ENCODE peak calls at places on chromosomes 4 and X, in nine cellular contexts. G is bronchial epithelial cell, I is brain microvascular endothelial cell, S is heart left ventricle, E is ascending aorta, X is endothelial cell, Q is body of pancreas, L is A549, Y is suprapubic skin. J is an unnamed sample.

GRCh38 chr4:56908206-56909082 is 744 bp downstream of the REST start:
- DNase-seq in G (peak), I (peak), S (peak), E (no peak), X (peak), Q (peak), L (peak), Y (peak), J (no peak)

GRCh38 chrX:275967-276587 is 5.1 kb upstream of the PLCXD1 start:
- DNase-seq in G (peak), I (no peak), S (peak), E (peak), X (peak), Q (peak), L (peak), Y (peak), J (no peak)

GRCh38 chr4:59094505-59094904 is 1984.3 kb upstream of the IGFBP7 start:
- DNase-seq in G (no peak), I (no peak), S (no peak), E (no peak), X (no peak), Q (no peak), L (no peak), Y (no peak), J (no peak)

GRCh38 chr4:11230888-11231287 is 197.8 kb downstream of the HS3ST1 start:
- DNase-seq in G (no peak), I (no peak), S (no peak), E (no peak), X (no peak), Q (no peak), L (no peak), Y (no peak), J (no peak)

GRCh38 chrX:153494541-153495361 is at the start of gene BGN:
- DNase-seq in G (no peak), I (no peak), S (peak), E (no peak), X (peak), Q (no peak), L (no peak), Y (no peak), J (no peak)

GRCh38 chr4:22389240-22389871 is 126.5 kb downstream of the ADGRA3 start:
- DNase-seq in G (peak), I (peak), S (peak), E (no peak), X (peak), Q (peak), L (peak), Y (no peak), J (peak)

GRCh38 chr4:181957088-181957487 is 286.1 kb upstream of the TENM3 start:
- DNase-seq in G (peak), I (peak), S (no peak), E (no peak), X (no peak), Q (peak), L (no peak), Y (no peak), J (peak)

GRCh38 chr4:16293205-16293860 is 67.1 kb upstream of the TAPT1 start:
- DNase-seq in G (no peak), I (no peak), S (no peak), E (no peak), X (no peak), Q (no peak), L (no peak), Y (no peak), J (no peak)

GRCh38 chr4:58776627-58777026 is 1666.4 kb upstream of the IGFBP7 start:
- DNase-seq in G (peak), I (peak), S (no peak), E (no peak), X (no peak), Q (no peak), L (peak), Y (no peak), J (no peak)

GRCh38 chrX:46408553-46409407 is 136.4 kb downstream of the ZNF674 start:
- DNase-seq in G (peak), I (peak), S (peak), E (no peak), X (peak), Q (peak), L (peak), Y (peak), J (peak)

GRCh38 chr4:133130171-133130570 is 18.9 kb upstream of the PCDH10 start:
- DNase-seq in G (no peak), I (peak), S (no peak), E (no peak), X (no peak), Q (no peak), L (no peak), Y (no peak), J (no peak)

GRCh38 chrX:2626750-2627149 is 64.3 kb upstream of the CD99 start:
- DNase-seq in G (no peak), I (no peak), S (no peak), E (no peak), X (no peak), Q (no peak), L (no peak), Y (no peak), J (no peak)

GRCh38 chrX:136450050-136450830 is 37.5 kb upstream of the BRS3 start:
- DNase-seq in G (peak), I (no peak), S (no peak), E (no peak), X (no peak), Q (no peak), L (peak), Y (no peak), J (no peak)

GRCh38 chr4:185811509-185812364 is at the start of gene SORBS2:
- DNase-seq in G (peak), I (peak), S (peak), E (no peak), X (no peak), Q (peak), L (no peak), Y (no peak), J (no peak)

GRCh38 chr4:88497859-88498409 is 25.6 kb downstream of the PYURF start:
- DNase-seq in G (no peak), I (no peak), S (no peak), E (no peak), X (no peak), Q (no peak), L (no peak), Y (no peak), J (no peak)

GRCh38 chr4:99722006-99722405 is 64.4 kb upstream of the C4orf54 start:
- DNase-seq in G (peak), I (no peak), S (no peak), E (no peak), X (no peak), Q (no peak), L (no peak), Y (no peak), J (no peak)

GRCh38 chr4:8675383-8675782 is 82.8 kb downstream of the CPZ start:
- DNase-seq in G (no peak), I (peak), S (no peak), E (no peak), X (peak), Q (no peak), L (peak), Y (no peak), J (no peak)

GRCh38 chr4:54897590-54897989 is 227.8 kb downstream of the KDR start:
- DNase-seq in G (no peak), I (peak), S (no peak), E (no peak), X (no peak), Q (no peak), L (no peak), Y (no peak), J (no peak)

GRCh38 chrX:1412551-1413161 is 20.7 kb upstream of the SLC25A6 start:
- DNase-seq in G (no peak), I (no peak), S (no peak), E (no peak), X (no peak), Q (no peak), L (no peak), Y (peak), J (no peak)

GRCh38 chrX:63430026-63430425 is 78.9 kb upstream of the SPIN4 start:
- DNase-seq in G (no peak), I (no peak), S (no peak), E (no peak), X (no peak), Q (no peak), L (no peak), Y (no peak), J (no peak)
- TF ChIP-seq CTCF in G (no peak), I (no peak), S (no peak), E (no peak), X (no peak), Q (no peak), L (no peak), Y (no peak), J (no peak)

DNA sequence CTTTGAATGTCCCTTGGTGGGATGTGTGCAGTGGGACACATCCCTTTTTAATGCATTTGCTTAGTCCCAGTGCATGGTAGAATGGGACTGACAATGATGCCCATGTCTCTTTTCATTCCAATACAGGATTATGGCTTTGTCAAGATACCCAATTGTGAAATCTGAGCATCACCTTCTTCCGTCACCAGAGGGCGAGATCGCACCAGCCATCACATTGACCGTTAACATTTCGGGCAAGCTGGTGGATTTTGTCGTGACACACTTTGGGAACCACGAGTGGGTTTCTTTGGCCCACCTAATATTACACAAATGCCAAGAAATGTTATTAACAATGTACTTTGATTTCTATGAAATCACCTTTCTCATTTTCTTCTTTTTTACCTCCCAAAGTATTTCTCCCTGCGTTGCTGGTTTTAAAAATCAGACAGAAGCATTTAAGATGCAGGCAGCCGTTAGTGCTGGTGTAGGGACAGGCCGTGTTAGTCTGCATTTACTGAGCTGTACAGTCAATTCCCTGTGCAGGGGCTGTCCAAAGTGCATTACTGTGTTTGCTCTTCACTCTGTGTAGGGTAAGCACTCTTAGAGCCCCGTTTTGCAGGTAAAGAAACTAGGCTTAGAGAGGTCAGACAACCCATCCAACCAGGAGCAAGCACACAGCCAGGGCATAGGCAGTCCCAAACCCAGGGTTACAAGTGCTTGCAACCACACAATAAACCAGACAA is 46.5 kb downstream of the CWH43 start:
- DNase-seq in G (peak), I (peak), S (no peak), E (no peak), X (no peak), Q (no peak), L (peak), Y (no peak), J (no peak)
- TF ChIP-seq CTCF in G (peak), I (peak), S (peak), E (no peak), X (no peak), Q (peak), L (peak), Y (no peak), J (peak)

GRCh38 chrX:143336261-143336660 is 181.0 kb downstream of the SPANXN3 start:
- DNase-seq in G (no peak), I (no peak), S (no peak), E (no peak), X (no peak), Q (no peak), L (no peak), Y (no peak), J (no peak)

DNA sequence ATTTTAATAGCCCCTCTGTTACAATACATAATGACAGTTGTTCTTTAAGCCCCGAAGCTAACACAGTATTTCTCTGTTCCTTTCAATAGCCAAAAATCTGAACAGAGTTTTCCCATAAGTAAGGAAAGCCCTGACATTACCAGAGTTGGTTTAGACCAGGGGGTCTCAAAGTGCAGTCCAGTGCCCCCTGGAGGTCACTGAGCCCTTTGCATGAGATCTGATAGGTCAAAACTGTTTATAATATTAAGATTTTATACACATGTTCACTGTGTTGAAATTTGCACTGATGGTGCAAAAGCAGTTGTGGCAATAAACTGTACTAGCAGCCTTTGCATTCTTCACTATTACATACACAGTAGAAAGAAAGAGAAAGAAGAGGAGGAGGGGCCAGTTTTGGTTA is 177.1 kb downstream of the SPANXN3 start:
- DNase-seq in G (no peak), I (no peak), S (no peak), E (no peak), X (no peak), Q (no peak), L (no peak), Y (no peak), J (no peak)
- TF ChIP-seq CTCF in G (no peak), I (no peak), S (no peak), E (no peak), X (no peak), Q (no peak), L (no peak), Y (no peak), J (no peak)

GRCh38 chr4:156347412-156348075 is 393.9 kb upstream of the CTSO start:
- DNase-seq in G (peak), I (peak), S (no peak), E (no peak), X (no peak), Q (no peak), L (no peak), Y (no peak), J (no peak)
- TF ChIP-seq CTCF in G (no peak), I (no peak), S (no peak), E (no peak), X (no peak), Q (no peak), L (no peak), Y (no peak), J (no peak)

GRCh38 chr4:87497141-87497540 is 32.0 kb downstream of the SPARCL1 start:
- DNase-seq in G (no peak), I (no peak), S (no peak), E (no peak), X (peak), Q (no peak), L (peak), Y (no peak), J (no peak)
- TF ChIP-seq CTCF in G (peak), I (peak), S (peak), E (no peak), X (peak), Q (no peak), L (peak), Y (no peak), J (peak)